ENCODE peak calls at places on chromosomes 5 and 9, in nine cellular contexts. I, U, Y, A, W, F, L, B and N are unnamed samples.

GRCh38 chr9:1231998-1232919 is 182.1 kb downstream of the DMRT2 start:
- DNase-seq in I (no peak), U (peak), Y (no peak), A (no peak), W (peak), F (peak), L (peak), B (no peak), N (peak)

GRCh38 chr9:36284226-36284625 is 26.0 kb upstream of the GNE start:
- DNase-seq in I (no peak), U (no peak), Y (no peak), A (no peak), W (no peak), F (no peak), L (no peak), B (no peak), N (no peak)

GRCh38 chr5:62982348-62982747 is 403.7 kb downstream of the LRRC70 start:
- DNase-seq in I (no peak), U (no peak), Y (no peak), A (no peak), W (no peak), F (no peak), L (no peak), B (no peak), N (no peak)

GRCh38 chr5:103519550-103519949 is 43.0 kb downstream of the NUDT12 start:
- DNase-seq in I (no peak), U (no peak), Y (no peak), A (no peak), W (no peak), F (no peak), L (no peak), B (no peak), N (no peak)

GRCh38 chr5:80503641-80504040 is 15.7 kb downstream of the FAM151B start:
- DNase-seq in I (no peak), U (no peak), Y (no peak), A (no peak), W (no peak), F (no peak), L (no peak), B (no peak), N (no peak)

GRCh38 chr9:136316896-136317676 is 10.3 kb upstream of the GPSM1 start:
- DNase-seq in I (no peak), U (no peak), Y (no peak), A (no peak), W (no peak), F (no peak), L (no peak), B (no peak), N (no peak)

GRCh38 chr5:9655641-9656040 is 25.5 kb upstream of the TAS2R1 start:
- DNase-seq in I (no peak), U (no peak), Y (no peak), A (no peak), W (no peak), F (no peak), L (no peak), B (no peak), N (no peak)

GRCh38 chr9:120402741-120403542 is 177.0 kb downstream of the CDK5RAP2 start:
- DNase-seq in I (no peak), U (peak), Y (no peak), A (no peak), W (no peak), F (peak), L (peak), B (no peak), N (peak)

GRCh38 chr5:59436364-59437158 is 457.0 kb downstream of the PDE4D start:
- DNase-seq in I (no peak), U (no peak), Y (no peak), A (no peak), W (no peak), F (no peak), L (no peak), B (no peak), N (no peak)

GRCh38 chr5:8057764-8058163 is 188.8 kb downstream of the MTRR start:
- DNase-seq in I (no peak), U (no peak), Y (no peak), A (no peak), W (no peak), F (no peak), L (no peak), B (no peak), N (no peak)

GRCh38 chr9:36029765-36030528 is 6.8 kb upstream of the RECK start:
- DNase-seq in I (no peak), U (peak), Y (no peak), A (no peak), W (no peak), F (peak), L (peak), B (no peak), N (peak)

GRCh38 chr9:129886226-129887174 is 51.2 kb downstream of the USP20 start:
- DNase-seq in I (no peak), U (no peak), Y (no peak), A (peak), W (no peak), F (no peak), L (no peak), B (no peak), N (no peak)

GRCh38 chr5:115702025-115702424 is 76.2 kb upstream of the TMED7 start:
- DNase-seq in I (no peak), U (no peak), Y (peak), A (no peak), W (no peak), F (no peak), L (no peak), B (no peak), N (no peak)

GRCh38 chr9:23826120-23826629 is at the start of gene ELAVL2:
- DNase-seq in I (no peak), U (peak), Y (peak), A (peak), W (peak), F (peak), L (peak), B (peak), N (peak)

GRCh38 chr5:113343343-113343742 is 91.4 kb downstream of the TSSK1B start:
- DNase-seq in I (no peak), U (no peak), Y (no peak), A (no peak), W (peak), F (no peak), L (no peak), B (no peak), N (no peak)

GRCh38 chr9:14198544-14199510 is 115.1 kb downstream of the NFIB start:
- DNase-seq in I (no peak), U (no peak), Y (no peak), A (no peak), W (peak), F (no peak), L (no peak), B (no peak), N (no peak)

GRCh38 chr9:75265525-75265972 is 177.2 kb downstream of the OSTF1 start:
- DNase-seq in I (no peak), U (peak), Y (peak), A (peak), W (peak), F (peak), L (no peak), B (peak), N (peak)

GRCh38 chr5:180494060-180494509 is at the start of gene CNOT6:
- DNase-seq in I (peak), U (peak), Y (peak), A (peak), W (peak), F (peak), L (peak), B (peak), N (peak)

GRCh38 chr5:76717222-76718083 is 1.5 kb downstream of the F2R start:
- DNase-seq in I (no peak), U (no peak), Y (no peak), A (no peak), W (no peak), F (no peak), L (no peak), B (no peak), N (no peak)

GRCh38 chr9:135144581-135145108 is 57.2 kb downstream of the OLFM1 start:
- DNase-seq in I (no peak), U (no peak), Y (no peak), A (no peak), W (no peak), F (no peak), L (no peak), B (peak), N (no peak)

GRCh38 chr9:17813798-17814197 is 234.9 kb downstream of the SH3GL2 start:
- DNase-seq in I (no peak), U (no peak), Y (no peak), A (no peak), W (no peak), F (no peak), L (no peak), B (no peak), N (no peak)

GRCh38 chr9:123761905-123762605 is 167.9 kb downstream of the DENND1A start:
- DNase-seq in I (no peak), U (no peak), Y (no peak), A (no peak), W (no peak), F (no peak), L (no peak), B (no peak), N (no peak)

GRCh38 chr9:74555015-74555414 is 57.9 kb downstream of the RORB start:
- DNase-seq in I (no peak), U (no peak), Y (no peak), A (no peak), W (peak), F (no peak), L (no peak), B (no peak), N (no peak)

GRCh38 chr9:112295174-112295573 is 38.2 kb downstream of the PTBP3 start:
- DNase-seq in I (no peak), U (no peak), Y (no peak), A (no peak), W (no peak), F (no peak), L (no peak), B (no peak), N (no peak)

GRCh38 chr9:35651964-35652828 is 1.5 kb upstream of the SIT1 start:
- DNase-seq in I (no peak), U (no peak), Y (no peak), A (no peak), W (no peak), F (no peak), L (no peak), B (no peak), N (no peak)

GRCh38 chr9:101536351-101536750 is 2.7 kb downstream of the RNF20 start:
- DNase-seq in I (no peak), U (peak), Y (no peak), A (no peak), W (no peak), F (no peak), L (no peak), B (no peak), N (no peak)

GRCh38 chr5:137575847-137576246 is 76.7 kb upstream of the SPOCK1 start:
- DNase-seq in I (no peak), U (peak), Y (no peak), A (no peak), W (no peak), F (no peak), L (no peak), B (peak), N (no peak)

GRCh38 chr5:65809817-65810531 is 88.0 kb downstream of the NLN start:
- DNase-seq in I (no peak), U (no peak), Y (no peak), A (no peak), W (peak), F (peak), L (no peak), B (no peak), N (no peak)

GRCh38 chr9:137619240-137620090 is 660 bp downstream of the EHMT1 start:
- DNase-seq in I (no peak), U (peak), Y (no peak), A (peak), W (no peak), F (no peak), L (no peak), B (no peak), N (no peak)

GRCh38 chr5:122743231-122743630 is 31.6 kb upstream of the SNX2 start:
- DNase-seq in I (no peak), U (no peak), Y (no peak), A (no peak), W (no peak), F (no peak), L (no peak), B (no peak), N (no peak)

GRCh38 chr5:151406322-151406947 is 41.0 kb upstream of the SLC36A1 start:
- DNase-seq in I (no peak), U (peak), Y (peak), A (no peak), W (no peak), F (no peak), L (no peak), B (no peak), N (no peak)